ENCODE peak calls at places on chromosomes 16 and 17, in six cellular contexts. G is IMR-90, A is OCI-LY7, H is mesendoderm, I is mammary epithelial cell, W is astrocyte. O is an unnamed sample.
A peak's percentile ranks its signal among the peaks of the same experiment; 100 is the strongest.

GRCh38 chr17:28741358-28742349 is 2.2 kb upstream of the TRAF4 start:
- DNase-seq in H (no peak), G (no peak), I (no peak), W (no peak), A (peak; percentile 93), O (no peak)

GRCh38 chr17:74972107-74972972 is at the start of gene HID1:
- DNase-seq in H (peak; percentile 74), W (no peak), I (no peak), A (peak; percentile 72), G (no peak), O (peak; percentile 91)

GRCh38 chr17:29753845-29754439 is 131.2 kb upstream of the CORO6 start:
- DNase-seq in H (no peak), A (peak; percentile 40), W (no peak), I (no peak), G (no peak), O (no peak)

GRCh38 chr16:4496305-4496704 is 20.1 kb downstream of the HMOX2 start:
- DNase-seq in W (peak; percentile 54), H (peak; percentile 38), G (peak; percentile 85), A (no peak), I (peak; percentile 71), O (no peak)

GRCh38 chr16:87330646-87331045 is 13.5 kb upstream of the C16orf95 start:
- DNase-seq in G (no peak), I (no peak), A (no peak), W (no peak), H (no peak), O (no peak)

GRCh38 chr16:88759245-88759975 is 25.6 kb downstream of the PIEZO1 start:
- DNase-seq in A (no peak), G (peak; percentile 49), I (no peak), W (no peak), H (peak; percentile 70), O (peak; percentile 79)

GRCh38 chr16:3171855-3172593 is 16.0 kb upstream of the OR1F1 start:
- DNase-seq in H (peak; percentile 99), W (peak; percentile 49), A (no peak), G (peak; percentile 76), I (peak; percentile 84), O (peak; percentile 49)

GRCh38 chr16:66026211-66026610 is 340.3 kb upstream of the CDH5 start:
- DNase-seq in G (no peak), A (no peak), H (peak; percentile 74), I (no peak), W (no peak), O (peak; percentile 45)

GRCh38 chr16:69105501-69106361 is at the start of gene HAS3:
- DNase-seq in W (peak; percentile 44), G (peak; percentile 48), A (peak; percentile 12), I (peak; percentile 75), H (peak; percentile 96), O (peak; percentile 91)

GRCh38 chr16:8920676-8921625 is 38.8 kb downstream of the LITAFD start:
- DNase-seq in A (no peak), W (peak; percentile 67), H (peak; percentile 27), I (no peak), G (peak; percentile 32), O (no peak)

GRCh38 chr16:78478267-78478821 is 378.9 kb downstream of the WWOX start:
- DNase-seq in G (no peak), I (no peak), H (peak; percentile 63), A (no peak), W (no peak), O (peak; percentile 30)

GRCh38 chr17:42289863-42290165 is 1.5 kb downstream of the STAT5A start:
- DNase-seq in I (no peak), A (no peak), W (no peak), H (no peak), G (no peak), O (no peak)

GRCh38 chr16:69890114-69890890 is 60.8 kb upstream of the CLEC18A start:
- DNase-seq in W (peak; percentile 48), A (no peak), G (peak; percentile 42), H (peak; percentile 92), I (peak; percentile 27), O (peak; percentile 64)

GRCh38 chr16:19644877-19645276 is 73.2 kb downstream of the KNOP1 start:
- DNase-seq in A (no peak), I (no peak), H (peak; percentile 6), G (peak; percentile 14), W (no peak), O (no peak)

GRCh38 chr17:73293031-73293430 is 18.8 kb downstream of the CDC42EP4 start:
- DNase-seq in W (peak; percentile 17), A (no peak), I (no peak), H (no peak), G (no peak), O (no peak)

GRCh38 chr16:83301966-83302365 is 505.8 kb upstream of the HSBP1 start:
- DNase-seq in H (no peak), A (no peak), W (no peak), I (no peak), G (peak; percentile 61), O (no peak)

GRCh38 chr17:40980594-40980993 is 3.5 kb downstream of the KRT40 start:
- DNase-seq in G (peak; percentile 63), W (peak; percentile 40), I (no peak), A (no peak), H (peak; percentile 1), O (no peak)

GRCh38 chr16:26530584-26531289 is 536.0 kb upstream of the C16orf82 start:
- DNase-seq in W (no peak), H (peak; percentile 10), I (no peak), G (no peak), A (no peak), O (no peak)

GRCh38 chr16:66927012-66927436 is 1.7 kb upstream of the RRAD start:
- DNase-seq in W (peak; percentile 89), A (no peak), G (peak; percentile 88), I (peak; percentile 84), H (peak; percentile 87), O (no peak)

GRCh38 chr17:4796550-4796915 is 569 bp downstream of the PSMB6 start:
- DNase-seq in A (no peak), W (no peak), H (peak; percentile 69), G (peak; percentile 35), I (peak; percentile 27), O (peak; percentile 70)

GRCh38 chr17:49523706-49524472 is 28.8 kb downstream of the NGFR start:
- DNase-seq in A (no peak), I (peak; percentile 95), G (no peak), H (no peak), W (no peak), O (no peak)

GRCh38 chr17:75771334-75772281 is 6.6 kb upstream of the GALK1 start:
- DNase-seq in G (peak; percentile 25), W (no peak), H (no peak), I (no peak), A (peak; percentile 35), O (no peak)

GRCh38 chr17:71413935-71414334 is 706.9 kb upstream of the SOX9 start:
- DNase-seq in W (no peak), G (no peak), A (peak; percentile 64), I (no peak), H (no peak), O (no peak)

GRCh38 chr17:37802712-37803416 is 58.0 kb upstream of the HNF1B start:
- DNase-seq in H (no peak), I (no peak), A (no peak), W (peak; percentile 83), G (peak; percentile 80), O (no peak)

GRCh38 chr17:58631523-58632323 is 60.1 kb downstream of the TEX14 start:
- DNase-seq in G (peak; percentile 99), W (peak; percentile 99), I (peak; percentile 95), H (peak; percentile 99), A (peak; percentile 98), O (peak; percentile 96)

GRCh38 chr16:80656161-80656560 is 115.4 kb downstream of the DYNLRB2 start:
- DNase-seq in W (no peak), I (no peak), G (no peak), H (no peak), A (no peak), O (no peak)

GRCh38 chr16:80655751-80656150 is 115.0 kb downstream of the DYNLRB2 start:
- DNase-seq in A (no peak), H (no peak), W (no peak), G (no peak), I (no peak), O (no peak)

GRCh38 chr16:80654094-80654862 is 113.5 kb downstream of the DYNLRB2 start:
- DNase-seq in I (no peak), H (no peak), G (no peak), A (no peak), W (no peak), O (no peak)

GRCh38 chr16:80659865-80660264 is 119.1 kb downstream of the DYNLRB2 start:
- DNase-seq in G (no peak), A (no peak), H (no peak), I (no peak), W (no peak), O (no peak)

GRCh38 chr16:80656731-80657150 is 115.9 kb downstream of the DYNLRB2 start:
- DNase-seq in I (no peak), A (no peak), W (no peak), H (no peak), G (no peak), O (peak; percentile 32)
- H3K4me3 ChIP-seq in I (no peak overlapping the region), A (no peak overlapping the region), W (no peak overlapping the region), H (no peak overlapping the region), G (no peak overlapping the region), O (no peak overlapping the region)

GRCh38 chr17:67364847-67365761 is 1.3 kb downstream of the PSMD12 start:
- DNase-seq in G (no peak), H (no peak), A (no peak), I (no peak), W (no peak), O (no peak)

GRCh38 chr17:67358612-67359011 is 7.8 kb downstream of the PSMD12 start:
- DNase-seq in W (peak; percentile 33), I (no peak), A (no peak), G (peak; percentile 41), H (no peak), O (no peak)

GRCh38 chr17:67359960-67360817 is 6.2 kb downstream of the PSMD12 start:
- DNase-seq in G (peak; percentile 45), H (peak; percentile 76), I (no peak), W (no peak), A (peak; percentile 62), O (peak; percentile 35)

GRCh38 chr17:67362173-67362572 is 4.2 kb downstream of the PSMD12 start:
- DNase-seq in H (no peak), G (no peak), A (no peak), I (no peak), W (no peak), O (no peak)

GRCh38 chr17:67360880-67361279 is 5.5 kb downstream of the PSMD12 start:
- DNase-seq in G (no peak), W (no peak), I (peak; percentile 63), A (no peak), H (peak; percentile 16), O (no peak)
- H3K4me2 ChIP-seq in G (no peak overlapping the region), W (no peak overlapping the region), I (peak overlapping the region; percentile 35), A (no peak overlapping the region), H (no peak overlapping the region), O (no peak overlapping the region)

GRCh38 chr17:12254460-12254859 is 233.8 kb downstream of the MAP2K4 start:
- DNase-seq in G (no peak), I (no peak), W (no peak), A (peak; percentile 4), H (no peak), O (no peak)
- H3K4me3 ChIP-seq in G (no peak overlapping the region), I (no peak overlapping the region), W (no peak overlapping the region), A (no peak overlapping the region), H (no peak overlapping the region), O (no peak overlapping the region)

DNA sequence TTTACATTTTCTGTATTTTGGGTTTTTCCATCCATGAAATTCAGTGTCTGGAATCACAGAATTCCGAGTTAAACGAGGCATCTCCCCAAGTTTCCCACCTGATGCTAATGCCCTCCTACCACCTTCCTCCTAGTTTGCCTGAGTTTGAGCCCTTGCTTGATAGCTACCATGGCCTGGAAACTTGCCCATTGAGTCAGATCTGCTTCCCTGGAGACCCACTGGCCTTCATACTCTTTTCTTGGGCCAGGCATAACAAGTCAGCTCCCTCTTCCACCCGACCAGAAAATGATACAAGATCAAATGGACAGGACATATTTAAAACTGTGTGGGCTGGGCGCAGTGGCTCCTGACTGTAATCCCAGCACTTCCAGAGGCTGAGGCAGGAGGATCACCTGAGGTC is 10.2 kb downstream of the SETD1A start:
- DNase-seq in G (no peak), A (no peak), I (no peak), W (no peak), H (no peak), O (no peak)
- H3K4me2 ChIP-seq in G (no peak overlapping the region), A (no peak overlapping the region), I (no peak overlapping the region), W (no peak overlapping the region), H (no peak overlapping the region), O (no peak overlapping the region)